ENCODE peak calls at places on chromosomes 1 and 21, in four cellular contexts. One of them, this sample, is unnamed.

GRCh38 chr1:182739545-182739944 is 50.0 kb upstream of the NPL start:
- DNase-seq in tibial nerve: no peak
- DNase-seq in prostate gland: no peak
- DNase-seq in K562: peak
- DNase-seq in this sample: no peak

GRCh38 chr1:47934243-47934805 is 62.9 kb downstream of the TRABD2B start:
- DNase-seq in tibial nerve: peak
- DNase-seq in K562: no peak
- DNase-seq in prostate gland: peak
- DNase-seq in this sample: no peak

GRCh38 chr1:160656737-160657476 is 10.1 kb upstream of the SLAMF1 start:
- DNase-seq in tibial nerve: no peak
- DNase-seq in prostate gland: no peak
- DNase-seq in K562: no peak
- DNase-seq in this sample: no peak

GRCh38 chr1:172399369-172400072 is 21.0 kb upstream of the C1orf105 start:
- DNase-seq in K562: no peak
- DNase-seq in prostate gland: peak
- DNase-seq in tibial nerve: peak
- DNase-seq in this sample: peak

GRCh38 chr1:94025383-94026340 is 95.3 kb downstream of the ABCA4 start:
- DNase-seq in K562: peak
- DNase-seq in tibial nerve: no peak
- DNase-seq in prostate gland: peak
- DNase-seq in this sample: peak

GRCh38 chr1:145719230-145720079 is at the start of gene CD160:
- DNase-seq in tibial nerve: no peak
- DNase-seq in K562: no peak
- DNase-seq in prostate gland: no peak
- DNase-seq in this sample: no peak

GRCh38 chr1:21655748-21656147 is 13.4 kb downstream of the RAP1GAP start:
- DNase-seq in K562: peak
- DNase-seq in tibial nerve: no peak
- DNase-seq in prostate gland: no peak
- DNase-seq in this sample: no peak

GRCh38 chr1:170225735-170226524 is 80.2 kb downstream of the NTMT2 start:
- DNase-seq in K562: no peak
- DNase-seq in tibial nerve: no peak
- DNase-seq in prostate gland: peak
- DNase-seq in this sample: no peak

GRCh38 chr1:11960710-11961109 is 19.5 kb upstream of the MFN2 start:
- DNase-seq in K562: no peak
- DNase-seq in prostate gland: no peak
- DNase-seq in tibial nerve: no peak
- DNase-seq in this sample: no peak

GRCh38 chr21:45804809-45805313 is 161.3 kb downstream of the PCBP3 start:
- DNase-seq in tibial nerve: no peak
- DNase-seq in K562: no peak
- DNase-seq in prostate gland: no peak
- DNase-seq in this sample: no peak

GRCh38 chr1:163084330-163084729 is 15.2 kb downstream of the RGS4 start:
- DNase-seq in tibial nerve: no peak
- DNase-seq in prostate gland: no peak
- DNase-seq in K562: no peak
- DNase-seq in this sample: no peak

GRCh38 chr1:8025061-8025670 is 943 bp downstream of the ERRFI1 start:
- DNase-seq in prostate gland: no peak
- DNase-seq in K562: no peak
- DNase-seq in tibial nerve: no peak
- DNase-seq in this sample: peak

GRCh38 chr1:8026976-8027747 is 1.1 kb upstream of the ERRFI1 start:
- DNase-seq in K562: no peak
- DNase-seq in tibial nerve: no peak
- DNase-seq in prostate gland: no peak
- DNase-seq in this sample: no peak

GRCh38 chr1:8027748-8028631 is 1.9 kb upstream of the ERRFI1 start:
- DNase-seq in tibial nerve: no peak
- DNase-seq in K562: no peak
- DNase-seq in prostate gland: no peak
- DNase-seq in this sample: no peak

GRCh38 chr1:8025671-8026144 is 401 bp downstream of the ERRFI1 start:
- DNase-seq in K562: no peak
- DNase-seq in prostate gland: no peak
- DNase-seq in tibial nerve: no peak
- DNase-seq in this sample: no peak

GRCh38 chr1:8026153-8026975 is at the start of gene ERRFI1:
- DNase-seq in prostate gland: peak
- DNase-seq in tibial nerve: peak
- DNase-seq in K562: peak
- DNase-seq in this sample: peak
- TF ChIP-seq POLR2A in prostate gland: peak
- TF ChIP-seq POLR2A in tibial nerve: peak
- TF ChIP-seq POLR2A in K562: no peak
- TF ChIP-seq POLR2A in this sample: peak

GRCh38 chr1:220272841-220273090 is 513 bp upstream of the RAB3GAP2 start:
- DNase-seq in K562: no peak
- DNase-seq in tibial nerve: no peak
- DNase-seq in prostate gland: no peak
- DNase-seq in this sample: no peak

GRCh38 chr1:220274122-220274855 is 2.0 kb upstream of the RAB3GAP2 start:
- DNase-seq in K562: no peak
- DNase-seq in prostate gland: no peak
- DNase-seq in tibial nerve: no peak
- DNase-seq in this sample: no peak

GRCh38 chr1:220275430-220275829 is 3.2 kb upstream of the RAB3GAP2 start:
- DNase-seq in prostate gland: no peak
- DNase-seq in K562: no peak
- DNase-seq in tibial nerve: no peak
- DNase-seq in this sample: no peak

GRCh38 chr1:220271706-220272046 is 577 bp downstream of the RAB3GAP2 start:
- DNase-seq in prostate gland: no peak
- DNase-seq in K562: peak
- DNase-seq in tibial nerve: no peak
- DNase-seq in this sample: no peak

GRCh38 chr1:220272047-220272840 is at the start of gene RAB3GAP2:
- DNase-seq in K562: peak
- DNase-seq in prostate gland: peak
- DNase-seq in tibial nerve: peak
- DNase-seq in this sample: peak
- TF ChIP-seq POLR2A in K562: peak
- TF ChIP-seq POLR2A in prostate gland: peak
- TF ChIP-seq POLR2A in tibial nerve: peak
- TF ChIP-seq POLR2A in this sample: peak

GRCh38 chr1:9452516-9453158 is 86.6 kb upstream of the SLC25A33 start:
- DNase-seq in prostate gland: no peak
- DNase-seq in K562: no peak
- DNase-seq in tibial nerve: no peak
- DNase-seq in this sample: no peak
- TF ChIP-seq POLR2A in prostate gland: no peak
- TF ChIP-seq POLR2A in K562: no peak
- TF ChIP-seq POLR2A in tibial nerve: no peak
- TF ChIP-seq POLR2A in this sample: no peak

DNA sequence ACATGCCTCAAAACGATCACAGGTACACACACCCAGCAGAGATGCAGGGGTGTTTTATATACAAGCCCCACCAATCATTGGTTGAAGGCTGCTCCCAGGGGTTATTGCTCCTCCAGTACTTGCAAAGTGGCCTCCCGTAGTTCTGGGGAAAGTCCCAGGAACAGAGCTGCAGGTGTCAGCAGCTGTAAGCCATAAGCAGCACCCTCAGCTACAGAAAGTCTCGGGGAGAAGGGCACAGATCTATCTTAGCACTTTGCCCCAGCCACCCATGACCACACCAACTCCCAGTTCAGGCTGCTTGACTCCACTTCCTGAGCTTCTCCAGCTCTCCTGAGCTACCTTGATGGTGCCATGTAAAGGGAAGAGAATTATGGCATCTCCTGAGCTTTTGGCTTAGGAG is 222.7 kb upstream of the GJB5 start:
- DNase-seq in prostate gland: no peak
- DNase-seq in K562: no peak
- DNase-seq in tibial nerve: no peak
- DNase-seq in this sample: no peak
- TF ChIP-seq POLR2A in prostate gland: no peak
- TF ChIP-seq POLR2A in K562: no peak
- TF ChIP-seq POLR2A in tibial nerve: no peak
- TF ChIP-seq POLR2A in this sample: no peak

DNA sequence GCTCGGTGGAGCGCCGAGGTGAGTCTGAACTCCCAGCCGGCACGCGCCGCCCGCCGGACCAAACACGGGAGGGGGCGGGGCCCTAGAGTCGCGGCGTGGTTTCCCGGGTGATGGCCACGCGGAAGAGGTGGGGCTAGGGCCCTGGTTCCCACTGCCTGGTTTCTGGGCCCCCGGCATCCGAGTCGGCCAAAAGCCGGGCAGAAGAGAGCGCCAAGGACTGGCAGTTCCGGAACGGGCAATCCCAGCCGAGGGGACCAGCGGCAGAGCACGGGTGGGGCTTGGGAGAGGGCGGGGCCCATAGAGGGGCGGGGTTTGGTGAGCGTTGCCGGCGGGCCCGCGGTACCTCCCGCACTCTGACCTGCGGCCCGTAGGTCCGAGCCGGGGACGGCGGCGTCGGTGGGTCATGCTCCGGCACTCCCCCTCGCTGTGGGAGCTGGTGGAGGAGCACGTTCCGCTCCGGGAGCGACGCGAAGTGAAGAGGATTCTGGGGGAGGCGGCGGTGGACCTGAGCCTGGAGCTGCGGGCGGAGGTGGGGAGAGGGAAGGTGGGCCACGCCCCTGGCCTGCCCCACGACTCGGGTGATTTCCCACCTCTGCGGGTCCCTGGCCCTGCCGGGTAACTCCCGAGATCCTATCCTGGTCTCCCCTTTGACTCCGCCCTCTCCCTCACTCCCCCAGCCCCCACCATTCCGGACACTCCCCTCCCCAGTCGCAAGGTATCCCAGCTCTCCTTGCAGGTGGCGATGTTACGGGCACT is at the start of gene CCDC24:
- DNase-seq in K562: peak
- DNase-seq in tibial nerve: peak
- DNase-seq in prostate gland: peak
- DNase-seq in this sample: peak
- TF ChIP-seq POLR2A in K562: peak
- TF ChIP-seq POLR2A in tibial nerve: peak
- TF ChIP-seq POLR2A in prostate gland: peak
- TF ChIP-seq POLR2A in this sample: peak

GRCh38 chr1:204398197-204399125 is 13.2 kb downstream of the PPP1R15B start:
- DNase-seq in prostate gland: peak
- DNase-seq in tibial nerve: no peak
- DNase-seq in K562: peak
- DNase-seq in this sample: peak

GRCh38 chr1:204404629-204405028 is 7.0 kb downstream of the PPP1R15B start:
- DNase-seq in tibial nerve: no peak
- DNase-seq in prostate gland: no peak
- DNase-seq in K562: no peak
- DNase-seq in this sample: no peak

GRCh38 chr1:204402391-204402790 is 9.2 kb downstream of the PPP1R15B start:
- DNase-seq in prostate gland: no peak
- DNase-seq in K562: no peak
- DNase-seq in tibial nerve: no peak
- DNase-seq in this sample: no peak

GRCh38 chr1:204401747-204402146 is 9.9 kb downstream of the PPP1R15B start:
- DNase-seq in tibial nerve: no peak
- DNase-seq in K562: no peak
- DNase-seq in prostate gland: no peak
- DNase-seq in this sample: no peak

GRCh38 chr1:204400893-204401510 is 10.6 kb downstream of the PPP1R15B start:
- DNase-seq in K562: peak
- DNase-seq in prostate gland: no peak
- DNase-seq in tibial nerve: no peak
- DNase-seq in this sample: peak
- TF ChIP-seq POLR2A in K562: no peak
- TF ChIP-seq POLR2A in prostate gland: no peak
- TF ChIP-seq POLR2A in tibial nerve: no peak
- TF ChIP-seq POLR2A in this sample: peak

DNA sequence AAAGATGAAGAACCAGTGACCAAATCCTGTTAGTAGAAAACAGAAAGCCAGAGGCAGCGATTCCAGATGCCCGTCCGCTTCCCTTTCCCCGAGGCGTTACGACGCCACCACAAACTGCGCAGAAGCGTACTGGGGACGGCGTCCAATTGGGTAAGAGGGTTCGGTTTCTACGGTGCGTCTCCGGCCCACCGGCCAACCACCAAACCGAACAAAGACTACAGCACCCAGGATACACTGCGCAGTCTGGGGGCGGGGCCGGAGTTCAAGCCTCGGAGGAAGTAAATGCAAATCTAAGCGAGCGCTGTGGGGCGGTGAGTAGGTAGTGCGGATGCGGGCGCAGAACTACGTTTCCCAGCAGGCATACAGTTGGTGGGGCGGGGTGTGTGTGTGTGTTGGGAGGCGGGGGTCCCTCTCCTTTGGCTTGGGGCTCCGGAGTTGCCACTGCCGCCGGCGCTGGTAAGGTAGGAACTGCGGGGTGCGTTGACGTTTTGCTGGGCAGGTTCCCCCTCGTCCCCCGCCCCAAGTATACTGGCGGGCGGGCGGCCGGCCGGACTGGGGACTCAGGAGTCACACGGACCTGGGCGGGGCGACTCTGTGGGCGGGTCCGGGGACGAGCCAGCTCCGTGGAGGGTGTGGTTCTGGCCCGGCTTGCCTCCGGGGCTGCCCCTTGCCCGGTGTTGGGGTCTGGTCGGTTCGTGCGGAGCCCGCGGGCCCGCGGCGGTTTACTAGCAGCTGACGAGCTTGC is at the start of the genes SWT1 and TRMT1L:
- DNase-seq in prostate gland: peak
- DNase-seq in tibial nerve: peak
- DNase-seq in K562: peak
- DNase-seq in this sample: peak
- TF ChIP-seq POLR2A in prostate gland: peak
- TF ChIP-seq POLR2A in tibial nerve: peak
- TF ChIP-seq POLR2A in K562: peak
- TF ChIP-seq POLR2A in this sample: peak